ENCODE peak calls at places on chromosomes 3 and 15, in six cellular contexts. N, W, M, P, V and O are unnamed samples.
A peak's percentile ranks its signal among the peaks of the same experiment; 100 is the strongest.

GRCh38 chr3:14991818-14992612 is 44.6 kb downstream of the NR2C2 start:
- DNase-seq in N (no peak), W (no peak), M (no peak), P (no peak), V (no peak), O (no peak)

GRCh38 chr3:177197934-177198484 is 727 bp upstream of the TBL1XR1 start:
- DNase-seq in N (no peak), W (no peak), M (peak; percentile 57), P (peak; percentile 71), V (no peak), O (peak; percentile 36)

GRCh38 chr3:126955004-126955790 is 27.7 kb upstream of the PLXNA1 start:
- DNase-seq in N (no peak), W (no peak), M (no peak), P (no peak), V (no peak), O (no peak)

GRCh38 chr3:52395503-52395865 is 49.4 kb downstream of the SEMA3G start:
- DNase-seq in N (no peak), W (no peak), M (no peak), P (no peak), V (no peak), O (no peak)

GRCh38 chr3:43970920-43971319 is 270.8 kb upstream of the TOPAZ1 start:
- DNase-seq in N (no peak), W (peak; percentile 74), M (no peak), P (no peak), V (no peak), O (no peak)

GRCh38 chr3:182484682-182485081 is 308.6 kb upstream of the ATP11B start:
- DNase-seq in N (no peak), W (no peak), M (no peak), P (no peak), V (no peak), O (no peak)

GRCh38 chr3:40021338-40021737 is 211.9 kb downstream of the MYRIP start:
- DNase-seq in N (no peak), W (no peak), M (no peak), P (no peak), V (no peak), O (no peak)

GRCh38 chr15:90266061-90266431 is 574 bp downstream of the NGRN start:
- DNase-seq in N (no peak), W (no peak), M (peak; percentile 59), P (no peak), V (no peak), O (peak; percentile 27)